ENCODE peak calls at places on chromosomes 2 and 18, in four cellular contexts. G is NCI-H510A treated with DMSO at 0.1 percent for 48 hours, A is 8988T, P is GM23248. M is an unnamed sample.
A peak's percentile ranks its signal among the peaks of the same experiment; 100 is the strongest.

GRCh38 chr2:636151-636621 is 41.0 kb downstream of the TMEM18 start:
- DNase-seq in G (no peak), A (no peak), P (no peak), M (no peak)

GRCh38 chr2:79994161-79994560 is 310.4 kb downstream of the LRRTM1 start:
- DNase-seq in G (no peak), A (no peak), P (no peak), M (no peak)

GRCh38 chr18:13500227-13500865 is 226.0 kb downstream of the FAM210A start:
- DNase-seq in G (peak; percentile 59), A (no peak), P (peak; percentile 88), M (no peak)

GRCh38 chr2:31256611-31257382 is 22.8 kb downstream of the EHD3 start:
- DNase-seq in G (peak; percentile 45), A (no peak), P (no peak), M (no peak)

GRCh38 chr2:172462393-172463381 is 35.3 kb downstream of the ITGA6 start:
- DNase-seq in G (no peak), A (no peak), P (no peak), M (no peak)

GRCh38 chr2:38076250-38076709 is 329 bp upstream of the CYP1B1 start:
- DNase-seq in G (peak; percentile 88), A (peak; percentile 86), P (peak; percentile 94), M (peak; percentile 78)

GRCh38 chr2:130183500-130184373 is 1.7 kb downstream of the MZT2B start:
- DNase-seq in G (no peak), A (no peak), P (peak; percentile 6), M (no peak)

GRCh38 chr2:111100765-111101162 is 19.9 kb upstream of the BCL2L11 start:
- DNase-seq in G (peak; percentile 9), A (no peak), P (no peak), M (peak; percentile 38)

GRCh38 chr2:54709341-54709809 is 14.1 kb upstream of the EML6 start:
- DNase-seq in G (peak; percentile 82), A (no peak), P (no peak), M (no peak)

GRCh38 chr18:1528447-1528846 is 623.8 kb downstream of the ADCYAP1 start:
- DNase-seq in G (no peak), A (no peak), P (no peak), M (no peak)

GRCh38 chr2:230906471-230907230 is 18.4 kb downstream of the GPR55 start:
- DNase-seq in G (no peak), A (no peak), P (no peak), M (no peak)